ENCODE peak calls at places on chromosome 10, in ten cellular contexts. N is hepatocyte, Q is fibroblast of lung, U is IMR-90, T is neural progenitor cell, C is HCT116, F is HepG2, S is mammary epithelial cell, X is GM23248, K is Karpas-422. B is an unnamed sample.

GRCh38 chr10:22325272-22325947 is 4.5 kb downstream of the BMI1 start:
- DNase-seq in N (peak), S (peak), T (peak), C (no peak), U (peak), X (peak), Q (peak), F (peak), K (peak), B (peak)

GRCh38 chr10:122688293-122688989 is 11.2 kb downstream of the C10orf120 start:
- DNase-seq in N (peak), Q (no peak), K (no peak), S (peak), F (no peak), C (no peak), U (no peak), X (peak), T (no peak), B (no peak)

GRCh38 chr10:88205842-88206446 is 342.5 kb downstream of the PTEN start:
- DNase-seq in F (no peak), C (no peak), Q (peak), N (no peak), K (no peak), U (no peak), S (no peak), T (no peak), X (no peak), B (no peak)

GRCh38 chr10:123205041-123205440 is 50.8 kb downstream of the BUB3 start:
- DNase-seq in K (no peak), X (no peak), U (no peak), N (no peak), C (no peak), Q (no peak), S (no peak), T (no peak), F (no peak), B (no peak)

GRCh38 chr10:80400136-80400804 is 8.1 kb upstream of the PRXL2A start:
- DNase-seq in X (no peak), U (no peak), N (no peak), T (no peak), S (no peak), Q (no peak), C (no peak), K (no peak), F (no peak), B (no peak)

GRCh38 chr10:91162050-91162494 is 58.4 kb upstream of the PCGF5 start:
- DNase-seq in F (peak), X (peak), K (peak), C (no peak), T (no peak), Q (peak), U (peak), S (no peak), N (peak), B (no peak)

GRCh38 chr10:24894309-24894708 is 58.1 kb downstream of the PRTFDC1 start:
- DNase-seq in S (no peak), K (no peak), X (peak), U (peak), F (no peak), N (no peak), Q (peak), C (no peak), T (no peak), B (no peak)

GRCh38 chr10:663466-663751 is 26.1 kb downstream of the DIP2C start:
- DNase-seq in S (no peak), Q (no peak), U (no peak), T (no peak), N (no peak), K (no peak), C (no peak), F (no peak), X (no peak), B (no peak)

GRCh38 chr10:43121444-43121843 is 16.8 kb upstream of the CSGALNACT2 start:
- DNase-seq in X (no peak), F (no peak), T (no peak), K (no peak), C (no peak), S (no peak), N (no peak), Q (no peak), U (no peak), B (no peak)

GRCh38 chr10:118961401-118961800 is 68.1 kb upstream of the NANOS1 start:
- DNase-seq in S (no peak), C (no peak), U (no peak), N (no peak), X (no peak), K (no peak), F (no peak), Q (no peak), T (no peak), B (no peak)

GRCh38 chr10:33459597-33459996 is 125.1 kb upstream of the NRP1 start:
- DNase-seq in S (peak), X (peak), T (no peak), U (peak), F (peak), C (no peak), Q (peak), K (no peak), N (no peak), B (no peak)

GRCh38 chr10:124956764-124957163 is 14.8 kb downstream of the ZRANB1 start:
- DNase-seq in U (no peak), Q (no peak), X (no peak), N (no peak), K (no peak), S (no peak), T (no peak), C (no peak), F (no peak), B (no peak)

GRCh38 chr10:95407546-95407945 is 116.7 kb upstream of the PDLIM1 start:
- DNase-seq in C (no peak), X (no peak), T (no peak), K (no peak), N (no peak), S (no peak), Q (no peak), F (no peak), U (no peak), B (no peak)

GRCh38 chr10:95411635-95412034 is 120.8 kb upstream of the PDLIM1 start:
- DNase-seq in X (no peak), K (no peak), C (no peak), Q (no peak), N (no peak), S (no peak), T (peak), F (no peak), U (no peak), B (no peak)

GRCh38 chr10:95408148-95408930 is 117.5 kb upstream of the PDLIM1 start:
- DNase-seq in Q (no peak), S (no peak), N (no peak), X (peak), T (no peak), U (no peak), K (no peak), F (no peak), C (no peak), B (no peak)

GRCh38 chr10:95406651-95407280 is 116.0 kb upstream of the PDLIM1 start:
- DNase-seq in X (no peak), C (no peak), Q (peak), N (peak), K (no peak), S (peak), T (no peak), F (no peak), U (no peak), B (no peak)

GRCh38 chr10:95408931-95409873 is 118.4 kb upstream of the PDLIM1 start:
- DNase-seq in K (no peak), U (no peak), C (no peak), F (no peak), Q (no peak), N (no peak), S (no peak), T (peak), X (peak), B (no peak)
- H2AFZ ChIP-seq in K (no peak), U (no peak), C (no peak), F (no peak), Q (no peak), N (no peak), S (no peak), T (no peak), X (no peak), B (no peak)

DNA sequence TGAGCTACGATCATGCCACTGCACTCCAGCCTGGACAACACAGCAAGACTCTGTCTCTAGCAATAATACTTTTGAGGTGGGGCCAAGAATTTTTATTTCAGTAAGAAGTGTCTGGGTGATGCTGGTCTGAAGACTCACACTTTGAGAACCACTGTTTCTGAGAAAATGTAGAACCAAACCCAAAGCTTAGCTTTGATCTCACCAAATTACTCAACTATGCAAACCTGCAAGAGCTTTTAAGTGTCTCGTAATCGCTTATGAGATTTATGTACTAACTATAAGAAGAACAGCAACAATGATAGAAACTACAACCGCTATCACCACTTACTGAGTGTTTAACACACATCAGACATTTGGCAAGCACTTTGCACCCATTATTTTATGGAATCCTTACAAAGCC is 29.5 kb downstream of the APBB1IP start:
- DNase-seq in S (no peak), X (no peak), K (no peak), T (no peak), C (no peak), U (no peak), Q (no peak), F (no peak), N (no peak), B (no peak)
- H3K4me2 ChIP-seq in S (no peak), X (peak), K (peak), T (no peak), C (no peak), U (no peak), Q (no peak), F (no peak), N (no peak), B (peak)

DNA sequence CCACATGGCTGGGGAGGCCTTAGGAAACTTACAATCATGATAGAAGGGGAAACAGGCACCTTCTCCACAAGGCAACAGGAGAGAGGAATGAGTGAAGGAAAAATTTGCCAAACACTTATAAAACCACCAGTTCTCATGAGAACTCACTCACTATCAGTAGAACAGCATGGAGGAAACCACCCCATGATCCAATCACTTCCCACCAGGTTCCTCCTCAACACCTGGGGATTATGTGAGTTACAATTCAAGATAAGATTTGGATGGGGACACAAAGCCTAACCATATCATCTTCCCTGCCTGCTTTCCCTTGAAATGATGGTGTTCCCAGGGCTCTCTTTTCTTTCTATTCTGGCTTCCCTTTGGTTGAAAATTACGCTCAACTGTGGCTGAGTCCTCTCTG is 262.7 kb upstream of the HABP2 start:
- DNase-seq in C (no peak), N (no peak), S (no peak), K (no peak), X (no peak), T (no peak), U (no peak), Q (no peak), F (no peak), B (no peak)
- H2AFZ ChIP-seq in C (no peak), N (no peak), S (no peak), K (no peak), X (no peak), T (no peak), U (no peak), Q (no peak), F (no peak), B (no peak)

DNA sequence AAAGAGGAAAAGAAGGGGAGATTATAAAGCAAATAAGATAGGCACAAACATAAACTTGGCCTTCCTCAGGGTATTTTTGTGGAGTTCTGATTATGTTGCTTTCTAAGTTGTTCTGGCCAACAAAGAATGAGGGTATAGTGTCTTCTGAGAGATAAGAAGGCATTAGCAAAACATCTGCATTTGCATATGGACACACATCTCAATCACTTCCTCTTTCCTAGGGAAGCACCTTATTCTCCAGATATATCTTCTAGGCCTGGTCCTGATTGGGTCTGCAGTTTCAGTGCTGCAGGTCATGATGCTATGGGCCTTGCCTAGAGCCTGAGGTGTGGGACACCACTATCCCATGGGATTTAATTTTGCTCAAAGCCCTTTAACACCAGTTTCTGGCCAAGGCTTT is 308.8 kb upstream of the PHYHIPL start:
- DNase-seq in S (no peak), X (no peak), N (no peak), U (no peak), K (no peak), F (no peak), Q (no peak), T (no peak), C (no peak), B (no peak)
- H3K4me2 ChIP-seq in S (no peak), X (no peak), N (no peak), U (no peak), K (no peak), F (no peak), Q (no peak), T (no peak), C (no peak), B (no peak)

GRCh38 chr10:69410487-69410886 is 6.2 kb downstream of the TACR2 start:
- DNase-seq in K (no peak), T (no peak), S (no peak), Q (no peak), N (no peak), U (no peak), X (no peak), C (no peak), F (no peak), B (no peak)

GRCh38 chr10:69408318-69409175 is 8.2 kb downstream of the TACR2 start:
- DNase-seq in X (peak), S (peak), U (peak), T (peak), K (peak), C (peak), Q (peak), N (peak), F (peak), B (peak)

GRCh38 chr10:69407621-69408301 is 9.0 kb downstream of the TACR2 start:
- DNase-seq in K (peak), U (no peak), X (no peak), S (no peak), T (peak), N (no peak), F (no peak), C (no peak), Q (no peak), B (peak)

GRCh38 chr10:69409968-69410367 is 6.8 kb downstream of the TACR2 start:
- DNase-seq in F (no peak), S (no peak), K (peak), T (no peak), Q (no peak), C (no peak), N (no peak), X (peak), U (no peak), B (peak)

DNA sequence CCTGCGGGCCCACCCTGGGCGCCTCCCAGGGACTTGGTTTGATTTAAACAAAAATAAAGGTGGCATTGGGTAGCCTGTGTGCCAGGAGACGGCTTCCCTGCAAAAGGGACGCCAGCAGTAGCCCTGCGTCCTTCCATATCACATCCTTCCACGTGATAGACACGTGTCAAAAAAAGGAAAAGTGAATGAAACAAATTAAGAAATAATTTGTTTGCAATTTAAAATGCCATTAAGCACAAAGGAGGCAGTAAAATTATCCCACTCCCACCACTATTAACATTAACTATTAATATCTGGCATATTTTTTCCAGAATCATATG is 7.6 kb downstream of the TACR2 start:
- DNase-seq in F (no peak), U (no peak), T (no peak), S (no peak), N (no peak), K (no peak), Q (no peak), C (no peak), X (no peak), B (no peak)
- H2AFZ ChIP-seq in F (no peak), U (peak), T (peak), S (peak), N (peak), K (peak), Q (peak), C (peak), X (peak), B (peak)

GRCh38 chr10:71716406-71716805 is 3.2 kb downstream of the C10orf105 start:
- DNase-seq in F (no peak), N (no peak), X (no peak), S (no peak), U (no peak), C (no peak), T (no peak), Q (no peak), K (no peak), B (no peak)
- H3K4me2 ChIP-seq in F (no peak), N (no peak), X (no peak), S (no peak), U (no peak), C (no peak), T (no peak), Q (no peak), K (no peak), B (no peak)

DNA sequence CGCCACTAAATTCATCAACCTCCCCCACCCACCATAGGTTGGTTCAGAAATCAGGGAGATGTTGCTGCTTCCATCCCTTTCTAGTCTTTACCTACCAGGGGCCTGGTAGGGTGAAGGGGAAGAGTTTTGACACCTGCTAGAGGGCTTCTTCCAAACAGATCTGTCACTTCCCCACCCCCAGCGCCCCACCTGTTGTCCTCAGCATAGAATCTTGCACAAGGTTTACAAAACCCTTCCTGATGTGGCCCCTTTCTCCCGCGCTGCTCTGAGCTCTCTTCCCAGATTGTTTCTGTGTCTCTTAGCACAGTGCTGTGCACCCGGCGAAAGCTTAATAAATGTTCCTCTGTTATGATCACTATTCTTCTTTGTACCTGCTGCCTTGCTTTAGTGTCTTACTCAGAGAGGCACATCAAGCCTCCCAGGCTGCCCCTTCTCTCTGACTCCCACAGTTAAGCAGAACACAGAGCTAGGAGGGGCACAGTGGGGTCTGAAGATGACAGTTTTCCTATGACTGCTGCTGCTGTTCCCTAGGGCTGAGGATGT is 11.2 kb upstream of the C10orf95 start:
- DNase-seq in T (no peak), K (no peak), Q (no peak), X (no peak), S (no peak), F (no peak), C (no peak), U (no peak), N (no peak), B (peak)
- H2AFZ ChIP-seq in T (no peak), K (no peak), Q (no peak), X (peak), S (no peak), F (no peak), C (no peak), U (peak), N (no peak), B (no peak)

DNA sequence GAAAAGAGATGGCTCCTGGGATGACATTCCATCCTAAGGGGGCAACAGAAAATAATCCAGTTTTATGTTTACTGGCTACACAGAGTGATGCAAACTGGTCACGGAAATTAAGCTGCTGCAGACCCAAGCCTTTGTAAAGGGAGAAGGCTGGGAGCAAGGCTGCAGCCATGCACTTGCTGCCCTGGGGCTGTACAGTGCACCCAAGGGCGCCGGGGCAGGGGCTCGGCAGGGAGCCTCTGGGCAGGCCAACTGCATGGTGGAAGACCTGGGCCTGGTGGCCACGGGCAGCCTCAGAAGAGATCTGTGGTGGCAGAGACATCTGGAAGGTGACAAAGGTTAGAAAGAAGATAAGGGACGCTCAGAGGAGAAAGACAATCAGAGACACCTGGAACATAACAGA is 113.8 kb downstream of the DLG5 start:
- DNase-seq in S (no peak), C (no peak), F (no peak), X (no peak), T (no peak), Q (no peak), K (no peak), U (no peak), N (no peak), B (no peak)
- H3K4me2 ChIP-seq in S (no peak), C (no peak), F (no peak), X (no peak), T (no peak), Q (no peak), K (no peak), U (no peak), N (no peak), B (no peak)

GRCh38 chr10:25902002-25902401 is 32.0 kb upstream of the MYO3A start:
- DNase-seq in Q (no peak), K (no peak), U (no peak), N (no peak), T (no peak), S (no peak), F (no peak), X (no peak), C (no peak), B (peak)

GRCh38 chr10:25912796-25913195 is 21.2 kb upstream of the MYO3A start:
- DNase-seq in X (no peak), K (no peak), U (no peak), S (no peak), N (no peak), Q (no peak), F (no peak), C (no peak), T (peak), B (no peak)

GRCh38 chr10:25907247-25907646 is 26.8 kb upstream of the MYO3A start:
- DNase-seq in U (no peak), T (no peak), K (no peak), N (no peak), S (no peak), Q (no peak), X (no peak), F (no peak), C (no peak), B (no peak)
- H2AFZ ChIP-seq in U (no peak), T (no peak), K (no peak), N (no peak), S (no peak), Q (no peak), X (no peak), F (no peak), C (no peak), B (no peak)

DNA sequence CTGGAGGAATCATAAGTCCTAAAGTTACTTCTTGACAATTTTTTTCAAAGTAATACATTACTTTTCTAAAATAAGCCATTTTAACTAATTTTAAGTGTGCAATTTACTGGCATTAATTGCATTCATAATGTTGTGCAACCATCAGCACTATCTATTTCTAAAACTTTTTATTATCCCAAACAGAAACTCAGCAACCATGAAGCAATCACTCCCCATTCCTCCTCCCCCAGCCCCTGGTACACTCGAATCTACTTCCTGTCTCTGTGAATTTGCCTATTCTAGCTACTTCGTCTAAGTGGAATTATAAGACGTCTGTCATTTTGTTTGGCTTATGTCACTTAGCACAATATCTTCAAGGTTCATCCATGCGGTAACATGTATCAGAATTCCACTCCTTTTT is 84.9 kb downstream of the MKX start:
- DNase-seq in F (no peak), T (no peak), X (no peak), S (no peak), Q (no peak), C (no peak), K (no peak), N (no peak), U (no peak), B (no peak)
- H3K4me2 ChIP-seq in F (no peak), T (no peak), X (no peak), S (no peak), Q (no peak), C (no peak), K (no peak), N (no peak), U (no peak), B (no peak)